ENCODE peak calls at places on chromosome 2, in eight cellular contexts. U, F, X, K, N, S, L and D are unnamed samples.

GRCh38 chr2:54903736-54904554 is 146.3 kb downstream of the RTN4 start:
- DNase-seq in U (peak; percentile 98), F (peak; percentile 96), X (no peak), K (peak; percentile 99), N (no peak), S (no peak), L (peak; percentile 77), D (no peak)

GRCh38 chr2:72579595-72580180 is 246.1 kb downstream of the EXOC6B start:
- DNase-seq in U (peak; percentile 68), F (peak; percentile 26), X (peak; percentile 27), K (peak; percentile 71), N (peak; percentile 44), S (peak; percentile 31), L (peak; percentile 32), D (peak; percentile 76)

GRCh38 chr2:181438298-181438697 is 18.9 kb upstream of the ITGA4 start:
- DNase-seq in U (peak; percentile 63), F (peak; percentile 35), X (no peak), K (no peak), N (peak; percentile 74), S (no peak), L (no peak), D (peak; percentile 67)

GRCh38 chr2:197205590-197206215 is 104.9 kb downstream of the ANKRD44 start:
- DNase-seq in U (no peak), F (no peak), X (no peak), K (no peak), N (peak; percentile 72), S (no peak), L (no peak), D (no peak)

GRCh38 chr2:19746611-19747309 is 155.0 kb downstream of the TTC32 start:
- DNase-seq in U (peak; percentile 35), F (no peak), X (peak; percentile 77), K (peak; percentile 28), N (peak; percentile 17), S (peak; percentile 72), L (peak; percentile 45), D (peak; percentile 71)

GRCh38 chr2:20501974-20502373 is 55.1 kb downstream of the RHOB start:
- DNase-seq in U (peak; percentile 31), F (no peak), X (no peak), K (peak; percentile 96), N (no peak), S (no peak), L (peak; percentile 54), D (no peak)

GRCh38 chr2:182078988-182079602 is 93.4 kb downstream of the PPP1R1C start:
- DNase-seq in U (peak; percentile 43), F (no peak), X (no peak), K (no peak), N (no peak), S (no peak), L (no peak), D (no peak)

GRCh38 chr2:223613017-223613950 is 11.1 kb upstream of the SCG2 start:
- DNase-seq in U (peak; percentile 91), F (peak; percentile 89), X (peak; percentile 69), K (peak; percentile 99), N (no peak), S (peak; percentile 55), L (peak; percentile 92), D (peak; percentile 82)

GRCh38 chr2:160906878-160907277 is 253.3 kb upstream of the TANK start:
- DNase-seq in U (peak; percentile 17), F (no peak), X (no peak), K (no peak), N (no peak), S (peak; percentile 27), L (no peak), D (peak; percentile 48)

GRCh38 chr2:46917628-46918027 is 2.0 kb upstream of the MCFD2 start:
- DNase-seq in U (no peak), F (no peak), X (no peak), K (no peak), N (peak; percentile 57), S (no peak), L (no peak), D (no peak)

GRCh38 chr2:190121971-190122370 is 59.4 kb upstream of the MSTN start:
- DNase-seq in U (peak; percentile 45), F (peak; percentile 23), X (peak; percentile 30), K (peak; percentile 24), N (peak; percentile 21), S (peak; percentile 51), L (no peak), D (peak; percentile 78)

GRCh38 chr2:223587301-223587700 is 14.9 kb downstream of the SCG2 start:
- DNase-seq in U (no peak), F (no peak), X (no peak), K (no peak), N (no peak), S (no peak), L (no peak), D (no peak)

GRCh38 chr2:208335-208734 is 55.5 kb downstream of the SH3YL1 start:
- DNase-seq in U (no peak), F (no peak), X (no peak), K (no peak), N (no peak), S (no peak), L (no peak), D (no peak)

GRCh38 chr2:100965596-100965995 is 36.5 kb upstream of the RPL31 start:
- DNase-seq in U (no peak), F (no peak), X (no peak), K (no peak), N (no peak), S (no peak), L (no peak), D (no peak)

GRCh38 chr2:9800975-9801723 is 42.1 kb upstream of the TAF1B start:
- DNase-seq in U (peak; percentile 75), F (no peak), X (no peak), K (peak; percentile 89), N (no peak), S (no peak), L (no peak), D (no peak)

GRCh38 chr2:240363718-240364581 is 71.5 kb upstream of the GPC1 start:
- DNase-seq in U (no peak), F (no peak), X (no peak), K (no peak), N (no peak), S (no peak), L (no peak), D (no peak)

GRCh38 chr2:17429130-17429529 is 89.1 kb downstream of the RAD51AP2 start:
- DNase-seq in U (no peak), F (no peak), X (no peak), K (peak; percentile 70), N (no peak), S (no peak), L (no peak), D (no peak)

GRCh38 chr2:133986076-133986837 is 267.6 kb upstream of the MGAT5 start:
- DNase-seq in U (peak; percentile 30), F (no peak), X (no peak), K (peak; percentile 36), N (no peak), S (no peak), L (peak; percentile 35), D (no peak)
- H3K4me3 ChIP-seq in U (no peak overlapping the region), F (no peak overlapping the region), X (no peak overlapping the region), K (no peak overlapping the region), N (no peak overlapping the region), S (no peak overlapping the region), L (no peak overlapping the region), D (no peak overlapping the region)

GRCh38 chr2:179222076-179222475 is 42.6 kb downstream of the SESTD1 start:
- DNase-seq in U (peak; percentile 0), F (no peak), X (no peak), K (peak; percentile 8), N (no peak), S (no peak), L (no peak), D (no peak)
- TF ChIP-seq EZH2phosphoT487 in U (no peak), F (no peak), X (no peak), K (no peak), N (no peak), S (no peak), L (no peak), D (no peak)

GRCh38 chr2:63863707-63864106 is 22.0 kb downstream of the UGP2 start:
- DNase-seq in U (no peak), F (no peak), X (no peak), K (no peak), N (no peak), S (no peak), L (no peak), D (no peak)
- H3K4me3 ChIP-seq in U (no peak overlapping the region), F (no peak overlapping the region), X (no peak overlapping the region), K (no peak overlapping the region), N (no peak overlapping the region), S (no peak overlapping the region), L (no peak overlapping the region), D (no peak overlapping the region)

DNA sequence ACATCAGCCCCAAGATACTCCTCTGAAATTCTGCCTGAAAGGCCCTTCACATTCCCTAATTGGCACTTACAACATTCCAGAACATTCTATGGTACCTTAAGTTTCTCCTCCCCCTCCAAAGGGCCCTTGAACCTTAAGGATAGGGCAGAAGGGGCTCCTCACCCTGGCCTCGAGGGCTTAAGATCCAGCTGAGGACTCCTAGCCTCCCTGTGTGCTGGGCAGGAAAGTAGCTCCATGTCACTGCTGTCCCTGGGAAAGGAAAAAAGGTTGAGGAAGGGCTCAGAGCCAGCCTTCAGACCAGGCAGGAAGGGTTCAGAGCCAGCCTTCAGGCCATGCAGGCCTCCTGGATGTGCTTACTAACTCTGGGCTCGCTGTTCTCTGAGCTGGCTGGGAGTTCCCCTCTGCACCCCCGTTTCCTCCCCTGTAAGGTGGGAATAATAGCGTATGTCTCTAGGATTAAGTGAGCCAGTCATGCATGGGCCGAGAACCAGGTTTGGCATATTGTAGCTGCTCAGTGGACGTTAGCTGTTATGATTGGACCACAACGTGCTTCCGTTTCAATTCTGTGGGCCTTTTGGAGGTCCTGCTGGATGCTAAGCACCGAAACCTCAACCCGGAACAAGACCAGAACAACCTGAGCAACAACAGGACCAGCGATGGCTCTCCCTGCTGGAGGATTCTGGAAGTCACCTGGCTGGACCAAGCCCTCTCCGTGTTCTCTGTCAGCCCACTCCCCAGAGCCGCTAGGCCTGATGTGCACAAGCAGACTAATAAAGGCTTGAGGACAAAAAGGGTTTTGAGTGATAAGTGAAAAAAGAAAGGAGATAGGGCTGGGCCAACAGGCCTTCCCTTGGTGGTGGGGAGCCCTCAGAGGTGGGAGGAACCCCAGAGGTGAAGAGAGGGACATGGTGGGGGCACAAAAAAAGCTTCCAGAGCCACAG is 1.0 kb upstream of the B3GNT7 start:
- DNase-seq in U (peak; percentile 28), F (no peak), X (peak; percentile 57), K (no peak), N (peak; percentile 91), S (peak; percentile 61), L (peak; percentile 39), D (peak; percentile 86)
- TF ChIP-seq EZH2phosphoT487 in U (no peak), F (no peak), X (no peak), K (no peak), N (no peak), S (no peak), L (no peak), D (no peak)

DNA sequence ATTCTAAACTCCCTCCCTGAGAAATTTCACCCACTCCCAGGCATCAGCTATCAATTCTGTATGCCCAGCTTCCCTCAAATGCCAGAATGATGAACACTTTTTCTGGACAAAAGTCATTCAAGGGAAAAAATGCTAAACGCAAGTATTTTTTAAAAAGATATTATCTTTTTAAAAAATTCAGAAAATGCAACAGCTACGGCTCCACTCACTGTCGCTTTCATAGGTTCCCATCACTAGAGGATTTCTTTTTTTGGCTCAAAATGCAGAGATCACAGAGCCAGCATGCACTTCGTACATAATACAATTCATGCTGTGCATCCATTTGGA is 5.1 kb downstream of the CAPG start:
- DNase-seq in U (no peak), F (no peak), X (no peak), K (no peak), N (no peak), S (no peak), L (no peak), D (no peak)
- H3K4me3 ChIP-seq in U (no peak overlapping the region), F (no peak overlapping the region), X (no peak overlapping the region), K (peak overlapping the region; percentile 51), N (no peak overlapping the region), S (no peak overlapping the region), L (no peak overlapping the region), D (no peak overlapping the region)